ENCODE peak calls at places on chromosomes 2 and 18, in eight cellular contexts. S is left ventricle myocardium inferior, Y is IMR-90, O is stomach, X is gastrocnemius medialis, H is left lung, C is pancreas, N is cardiac muscle cell. T is an unnamed sample.

GRCh38 chr18:53944721-53945120 is 279.7 kb downstream of the MBD2 start:
- DNase-seq in S (no peak), Y (no peak), O (no peak), X (no peak), H (no peak), C (no peak), N (no peak), T (no peak)

GRCh38 chr2:119234021-119235019 is 10.7 kb downstream of the STEAP3 start:
- DNase-seq in S (no peak), Y (peak; percentile 27), O (no peak), X (no peak), H (no peak), C (no peak), N (peak; percentile 57), T (no peak)

GRCh38 chr2:206164261-206164862 is 4.7 kb downstream of the EEF1B2 start:
- DNase-seq in S (no peak), Y (peak; percentile 41), O (no peak), X (no peak), H (no peak), C (no peak), N (peak; percentile 56), T (peak; percentile 35)

GRCh38 chr2:28736034-28736433 is 15.6 kb upstream of the PPP1CB start:
- DNase-seq in S (peak; percentile 72), Y (no peak), O (peak; percentile 92), X (peak; percentile 83), H (peak; percentile 71), C (peak; percentile 93), N (peak; percentile 49), T (peak; percentile 50)

GRCh38 chr2:9002637-9003365 is 683 bp downstream of the MBOAT2 start:
- DNase-seq in S (no peak), Y (no peak), O (no peak), X (no peak), H (no peak), C (no peak), N (no peak), T (peak; percentile 29)

GRCh38 chr2:98134138-98134537 is 47.2 kb downstream of the VWA3B start:
- DNase-seq in S (peak; percentile 33), Y (no peak), O (no peak), X (no peak), H (peak; percentile 47), C (no peak), N (peak; percentile 10), T (peak; percentile 50)

GRCh38 chr18:34598136-34598635 is 111.9 kb upstream of the DTNA start:
- DNase-seq in S (no peak), Y (peak; percentile 29), O (no peak), X (no peak), H (no peak), C (no peak), N (no peak), T (no peak)

GRCh38 chr2:85134255-85135065 is 1.3 kb downstream of the TCF7L1 start:
- DNase-seq in S (peak; percentile 50), Y (peak; percentile 54), O (no peak), X (no peak), H (peak; percentile 56), C (peak; percentile 16), N (peak; percentile 71), T (peak; percentile 57)

GRCh38 chr2:46887028-46887885 is 28.3 kb downstream of the MCFD2 start:
- DNase-seq in S (no peak), Y (peak; percentile 60), O (no peak), X (no peak), H (no peak), C (no peak), N (no peak), T (no peak)

GRCh38 chr2:17667898-17668297 is 85.7 kb downstream of the SMC6 start:
- DNase-seq in S (no peak), Y (no peak), O (no peak), X (no peak), H (no peak), C (no peak), N (no peak), T (no peak)

GRCh38 chr2:43142921-43143438 is 83.4 kb downstream of the ZFP36L2 start:
- DNase-seq in S (no peak), Y (no peak), O (no peak), X (no peak), H (no peak), C (no peak), N (no peak), T (no peak)

GRCh38 chr2:164388511-164388910 is 232.8 kb downstream of the GRB14 start:
- DNase-seq in S (no peak), Y (peak; percentile 63), O (no peak), X (no peak), H (no peak), C (no peak), N (peak; percentile 25), T (no peak)

GRCh38 chr2:143321994-143322393 is 192.8 kb downstream of the ARHGAP15 start:
- DNase-seq in S (no peak), Y (no peak), O (no peak), X (no peak), H (no peak), C (no peak), N (no peak), T (no peak)

GRCh38 chr2:205984381-205984780 is 101.6 kb downstream of the INO80D start:
- DNase-seq in S (no peak), Y (no peak), O (no peak), X (no peak), H (no peak), C (no peak), N (no peak), T (no peak)

GRCh38 chr2:231012471-231012870 is 16.6 kb downstream of the SPATA3 start:
- DNase-seq in S (no peak), Y (no peak), O (no peak), X (no peak), H (no peak), C (no peak), N (no peak), T (no peak)

GRCh38 chr2:149573760-149574159 is 13.8 kb downstream of the MMADHC start:
- DNase-seq in S (no peak), Y (peak; percentile 48), O (no peak), X (no peak), H (no peak), C (no peak), N (peak; percentile 21), T (no peak)

GRCh38 chr18:3093624-3094354 is 80.8 kb upstream of the LPIN2 start:
- DNase-seq in S (no peak), Y (no peak), O (peak; percentile 63), X (no peak), H (no peak), C (no peak), N (no peak), T (peak; percentile 34)

GRCh38 chr18:37302519-37302918 is 263.1 kb downstream of the CELF4 start:
- DNase-seq in S (no peak), Y (no peak), O (no peak), X (no peak), H (no peak), C (no peak), N (peak; percentile 6), T (no peak)

GRCh38 chr18:3520230-3521085 is 70.5 kb downstream of the TGIF1 start:
- DNase-seq in S (no peak), Y (no peak), O (no peak), X (no peak), H (no peak), C (no peak), N (no peak), T (no peak)

GRCh38 chr2:190511104-190511503 is 23.4 kb downstream of the NEMP2 start:
- DNase-seq in S (no peak), Y (peak; percentile 57), O (no peak), X (no peak), H (no peak), C (no peak), N (peak; percentile 66), T (no peak)

GRCh38 chr2:180717588-180717987 is 262.8 kb upstream of the UBE2E3 start:
- DNase-seq in S (no peak), Y (no peak), O (no peak), X (no peak), H (no peak), C (no peak), N (no peak), T (no peak)

GRCh38 chr2:180625006-180625844 is 355.2 kb upstream of the UBE2E3 start:
- DNase-seq in S (no peak), Y (peak; percentile 92), O (no peak), X (no peak), H (no peak), C (no peak), N (peak; percentile 74), T (no peak)

GRCh38 chr2:241959751-241960269 is 90.3 kb downstream of the RTP5 start:
- DNase-seq in S (no peak), Y (no peak), O (no peak), X (no peak), H (no peak), C (no peak), N (peak; percentile 16), T (no peak)

GRCh38 chr2:176136375-176137248 is 7.1 kb downstream of the HOXD8 start:
- DNase-seq in S (no peak), Y (no peak), O (no peak), X (no peak), H (no peak), C (no peak), N (peak; percentile 25), T (no peak)
- H3K27me3 ChIP-seq in S (peaks cover 100% of the 10 kb centered on the region), Y (peaks cover 90% of the 10 kb centered on the region), O (peaks cover 39% of the 10 kb centered on the region), X (peaks cover 22% of the 10 kb centered on the region), H (peaks cover 100% of the 10 kb centered on the region), C (no peaks in the 10 kb centered on the region), N (peaks cover 100% of the 10 kb centered on the region), T (peaks cover 39% of the 10 kb centered on the region)

DNA sequence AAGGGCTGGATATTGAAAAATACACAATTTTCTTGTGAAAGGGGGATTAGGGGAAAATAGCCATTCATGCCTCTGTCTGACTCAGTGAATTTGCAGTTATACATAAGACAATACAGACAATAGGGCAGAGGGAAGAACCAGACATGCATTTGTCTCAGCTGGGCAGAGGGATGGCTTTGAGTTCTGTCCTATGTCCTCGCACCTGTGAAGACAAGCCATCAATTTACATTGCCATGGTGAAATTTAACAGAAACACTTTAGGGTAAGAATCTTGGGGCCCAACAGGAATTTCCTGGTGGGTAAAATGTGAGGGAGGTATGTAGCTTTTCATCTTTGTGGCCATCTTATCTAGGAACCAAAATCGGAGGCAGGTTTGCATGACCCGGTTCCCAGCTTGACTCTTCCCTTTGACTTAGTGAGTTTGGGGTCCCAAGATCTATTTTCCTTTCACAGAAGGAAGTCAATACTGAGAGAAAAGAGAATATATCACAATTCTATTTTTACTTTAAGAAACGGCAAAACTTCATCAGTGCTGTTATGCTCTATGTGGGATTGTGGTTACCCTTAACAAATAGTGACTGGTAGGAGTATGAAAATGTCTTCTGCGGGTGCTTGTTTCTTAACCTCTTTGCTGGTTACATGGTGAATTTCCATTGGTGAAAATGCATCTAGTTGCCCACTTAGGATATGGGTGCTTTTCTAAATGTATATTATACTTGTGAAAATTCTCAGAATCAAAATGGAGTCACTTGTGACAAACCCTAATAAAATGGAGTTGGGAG is 221.8 kb downstream of the SPP2 start:
- DNase-seq in S (no peak), Y (no peak), O (no peak), X (no peak), H (no peak), C (no peak), N (no peak), T (no peak)
- H3K27ac ChIP-seq in S (no peak overlapping the region), Y (no peak overlapping the region), O (no peak overlapping the region), X (no peak overlapping the region), H (no peak overlapping the region), C (no peak overlapping the region), N (no peak overlapping the region), T (no peak overlapping the region)

GRCh38 chr2:238811293-238811692 is 36.6 kb upstream of the TWIST2 start:
- DNase-seq in S (no peak), Y (peak; percentile 6), O (no peak), X (no peak), H (no peak), C (no peak), N (peak; percentile 56), T (no peak)
- H3K4me3 ChIP-seq in S (no peak overlapping the region), Y (no peak overlapping the region), O (no peak overlapping the region), X (no peak overlapping the region), H (no peak overlapping the region), C (no peak overlapping the region), N (no peak overlapping the region), T (no peak overlapping the region)

GRCh38 chr2:15738965-15739364 is 147.3 kb downstream of the DDX1 start:
- DNase-seq in S (no peak), Y (no peak), O (no peak), X (no peak), H (no peak), C (no peak), N (no peak), T (no peak)
- H3K27me3 ChIP-seq in S (no peaks in the 10 kb centered on the region), Y (peaks cover 5% of the 10 kb centered on the region), O (no peaks in the 10 kb centered on the region), X (no peaks in the 10 kb centered on the region), H (no peaks in the 10 kb centered on the region), C (no peaks in the 10 kb centered on the region), N (no peaks in the 10 kb centered on the region), T (no peaks in the 10 kb centered on the region)

T was measured in heart right ventricle.